ENCODE peak calls at places on chromosome 22, in four cellular contexts. N is LoVo, Y is T-helper 1 cell, M is tibial artery. G is an unnamed sample.

GRCh38 chr22:38718414-38718813 is 12.7 kb downstream of the GTPBP1 start:
- DNase-seq in Y (no peak), N (peak), M (peak), G (peak)

GRCh38 chr22:43435851-43436535 is 24.2 kb downstream of the MPPED1 start:
- DNase-seq in N (no peak), M (no peak), Y (no peak), G (peak)

GRCh38 chr22:32410459-32410858 is 1.6 kb downstream of the RTCB start:
- DNase-seq in Y (no peak), M (no peak), N (no peak), G (no peak)

GRCh38 chr22:43487311-43488030 is 75.7 kb downstream of the MPPED1 start:
- DNase-seq in M (no peak), N (no peak), Y (no peak), G (no peak)

GRCh38 chr22:24592846-24593809 is at the start of gene LRRC75B:
- DNase-seq in Y (no peak), M (peak), N (peak), G (peak)

GRCh38 chr22:45977003-45977395 is at the start of gene WNT7B:
- DNase-seq in N (peak), M (no peak), Y (no peak), G (peak)

GRCh38 chr22:38080847-38081635 is 2.9 kb downstream of the SLC16A8 start:
- DNase-seq in M (no peak), Y (no peak), N (no peak), G (no peak)

GRCh38 chr22:44391481-44392445 is 79.0 kb upstream of the SHISAL1 start:
- DNase-seq in M (no peak), Y (no peak), N (no peak), G (no peak)

GRCh38 chr22:45225732-45226560 is 14.7 kb downstream of the KIAA0930 start:
- DNase-seq in M (peak), Y (no peak), N (no peak), G (peak)

GRCh38 chr22:44441401-44442185 is 56.4 kb downstream of the RTL6 start:
- DNase-seq in N (no peak), Y (no peak), M (peak), G (no peak)

GRCh38 chr22:33706100-33706499 is 214.2 kb downstream of the LARGE1 start:
- DNase-seq in Y (no peak), M (no peak), N (no peak), G (no peak)

GRCh38 chr22:46738961-46739870 is 1.2 kb upstream of the CERK start:
- DNase-seq in M (peak), N (peak), Y (no peak), G (peak)

GRCh38 chr22:37259540-37260029 is 15.5 kb upstream of the RAC2 start:
- DNase-seq in M (no peak), Y (no peak), N (no peak), G (no peak)

GRCh38 chr22:35467788-35468187 is 67.8 kb downstream of the MCM5 start:
- DNase-seq in M (peak), N (no peak), Y (no peak), G (peak)

GRCh38 chr22:20646377-20646776 is 127.5 kb upstream of the SERPIND1 start:
- DNase-seq in M (no peak), N (no peak), Y (no peak), G (no peak)

GRCh38 chr22:29700949-29701927 is 18.6 kb upstream of the CABP7 start:
- DNase-seq in N (peak), Y (peak), M (no peak), G (no peak)

GRCh38 chr22:31329029-31329428 is 17.1 kb downstream of the PATZ1 start:
- DNase-seq in Y (no peak), M (no peak), N (no peak), G (no peak)

GRCh38 chr22:29028468-29028867 is 33.2 kb downstream of the C22orf31 start:
- DNase-seq in Y (no peak), M (no peak), N (no peak), G (no peak)

GRCh38 chr22:21837184-21837979 is 30.1 kb downstream of the MAPK1 start:
- DNase-seq in N (peak), Y (no peak), M (no peak), G (no peak)

GRCh38 chr22:46036558-46037408 is 59.8 kb upstream of the WNT7B start:
- DNase-seq in N (peak), M (peak), Y (peak), G (peak)

GRCh38 chr22:49566693-49567092 is 261.0 kb downstream of the BRD1 start:
- DNase-seq in Y (no peak), N (no peak), M (peak), G (no peak)

GRCh38 chr22:20972933-20973577 is 6.0 kb downstream of the AIFM3 start:
- DNase-seq in Y (no peak), N (no peak), M (no peak), G (no peak)

GRCh38 chr22:47354668-47355387 is 592.4 kb downstream of the TBC1D22A start:
- DNase-seq in Y (no peak), N (no peak), M (no peak), G (no peak)

GRCh38 chr22:26918236-26918635 is 260.8 kb downstream of the MIAT start:
- DNase-seq in Y (no peak), M (no peak), N (no peak), G (no peak)

GRCh38 chr22:37018815-37019308 is 385 bp downstream of the TST start:
- DNase-seq in M (peak), Y (no peak), N (peak), G (peak)

GRCh38 chr22:45007247-45007945 is 2.4 kb downstream of the PHF21B start:
- DNase-seq in M (no peak), N (no peak), Y (no peak), G (peak)

GRCh38 chr22:29277927-29278326 is 9.9 kb downstream of the EWSR1 start:
- DNase-seq in N (no peak), M (no peak), Y (no peak), G (no peak)

GRCh38 chr22:22682196-22682595 is 37.8 kb downstream of the GGTLC2 start:
- DNase-seq in Y (no peak), N (no peak), M (no peak), G (no peak)

GRCh38 chr22:34850010-34850409 is 215.9 kb upstream of the ISX start:
- DNase-seq in N (no peak), Y (no peak), M (no peak), G (no peak)

GRCh38 chr22:40446203-40446602 is 75.8 kb downstream of the SGSM3 start:
- DNase-seq in Y (no peak), N (no peak), M (no peak), G (no peak)

GRCh38 chr22:43946391-43946680 is 8.9 kb upstream of the SAMM50 start:
- DNase-seq in N (no peak), Y (no peak), M (no peak), G (no peak)

GRCh38 chr22:36433318-36434231 is 45.8 kb upstream of the MYH9 start:
- DNase-seq in N (no peak), M (no peak), Y (no peak), G (peak)

GRCh38 chr22:50347157-50347556 is 4.0 kb downstream of the PPP6R2 start:
- DNase-seq in Y (no peak), M (no peak), N (no peak), G (no peak)

G was measured in prostate gland.